ENCODE peak calls at places on chromosomes 13 and 19, in five cellular contexts. E is HCT116, R is HepG2, I is neural progenitor cell, B is K562. N is an unnamed sample.

GRCh38 chr19:12064266-12065099 is at the start of gene ZNF844:
- DNase-seq in E (no peak), R (peak), B (peak), I (peak), N (peak)

GRCh38 chr19:29501816-29502580 is 23.8 kb upstream of the VSTM2B start:
- DNase-seq in E (no peak), I (no peak), B (no peak), R (no peak), N (no peak)

GRCh38 chr13:39410089-39410901 is 192.7 kb downstream of the LHFPL6 start:
- DNase-seq in I (no peak), R (no peak), B (no peak), E (no peak), N (no peak)

GRCh38 chr19:1591421-1592022 is 1.1 kb downstream of the MBD3 start:
- DNase-seq in B (peak), E (no peak), I (peak), R (no peak), N (peak)

GRCh38 chr19:15532779-15533521 is 24.6 kb downstream of the CYP4F22 start:
- DNase-seq in R (no peak), I (no peak), E (peak), B (peak), N (no peak)

GRCh38 chr19:4229179-4229931 is at the start of gene EBI3:
- DNase-seq in B (peak), E (no peak), I (no peak), R (no peak), N (peak)

GRCh38 chr13:34757441-34757840 is 184.6 kb upstream of the NBEA start:
- DNase-seq in B (no peak), R (no peak), I (no peak), E (no peak), N (no peak)

GRCh38 chr19:51086153-51086850 is 3.6 kb upstream of the KLK14 start:
- DNase-seq in E (no peak), R (no peak), I (no peak), B (no peak), N (no peak)

GRCh38 chr13:95641961-95642621 is 2.4 kb downstream of the DZIP1 start:
- DNase-seq in I (peak), R (peak), E (no peak), B (no peak), N (peak)

GRCh38 chr19:1566392-1567115 is 1.6 kb downstream of the MEX3D start:
- DNase-seq in E (no peak), R (peak), I (peak), B (peak), N (peak)

GRCh38 chr13:73933795-73934194 is 200.4 kb downstream of the KLF12 start:
- DNase-seq in I (no peak), B (no peak), R (no peak), E (no peak), N (no peak)

GRCh38 chr13:108425056-108425455 is 155.5 kb downstream of the TNFSF13B start:
- DNase-seq in I (no peak), B (no peak), R (no peak), E (no peak), N (no peak)

GRCh38 chr13:20993661-20994440 is 67.5 kb downstream of the LATS2 start:
- DNase-seq in R (no peak), E (no peak), I (no peak), B (peak), N (no peak)

GRCh38 chr19:39737929-39738328 is at the start of gene CLC:
- DNase-seq in I (no peak), B (no peak), R (no peak), E (no peak), N (no peak)

GRCh38 chr19:17830567-17831418 is 9.5 kb upstream of the INSL3 start:
- DNase-seq in E (peak), B (peak), I (peak), R (no peak), N (peak)

GRCh38 chr13:50917572-50917971 is 8.0 kb downstream of the RNASEH2B start:
- DNase-seq in I (no peak), B (no peak), E (no peak), R (no peak), N (no peak)

GRCh38 chr13:88908896-88909535 is 1237.8 kb downstream of the SLITRK5 start:
- DNase-seq in E (no peak), R (no peak), B (no peak), I (peak), N (no peak)

GRCh38 chr13:105139380-105140285 is 1395.8 kb downstream of the EFNB2 start:
- DNase-seq in I (no peak), R (peak), B (no peak), E (peak), N (no peak)

GRCh38 chr19:3270908-3271307 is 46.4 kb downstream of the CELF5 start:
- DNase-seq in I (peak), R (peak), B (peak), E (peak), N (peak)

GRCh38 chr19:35641515-35642151 is at the start of gene ETV2:
- DNase-seq in E (no peak), B (peak), I (peak), R (no peak), N (no peak)
- H2AFZ ChIP-seq in E (no peak), B (peak), I (no peak), R (no peak), N (no peak)

GRCh38 chr13:27919299-27919933 is 384 bp upstream of the PDX1 start:
- DNase-seq in I (no peak), B (peak), E (peak), R (peak), N (no peak)
- TF ChIP-seq EZH2 in I (no peak), B (no peak), E (no peak), R (no peak), N (no peak)

DNA sequence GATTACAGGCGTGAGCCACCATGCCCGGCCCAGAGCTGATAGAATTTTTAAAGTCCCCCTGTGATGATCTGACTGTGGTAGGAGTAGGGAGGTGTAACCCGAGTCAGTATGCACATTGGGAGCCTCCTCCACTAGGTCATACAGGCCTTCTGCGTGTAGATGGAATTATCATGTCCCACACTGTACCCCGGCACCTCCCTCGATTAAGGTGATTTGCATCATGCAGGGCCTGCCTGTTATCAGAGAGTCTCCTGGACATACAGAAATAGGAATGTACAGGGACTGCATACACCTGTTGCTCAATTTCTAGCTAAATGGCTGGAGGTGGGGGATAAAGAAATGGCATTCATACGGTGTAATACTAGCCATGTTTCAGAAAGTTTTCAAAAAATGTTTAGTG is 922 bp upstream of the ERVK3-1 start:
- DNase-seq in I (no peak), B (peak), E (no peak), R (no peak), N (no peak)
- H3K4me3 ChIP-seq in I (peak), B (peak), E (no peak), R (no peak), N (no peak)

GRCh38 chr13:111270126-111270525 is 50.3 kb upstream of the TEX29 start:
- DNase-seq in E (no peak), B (no peak), R (no peak), I (no peak), N (no peak)
- H2AFZ ChIP-seq in E (no peak), B (no peak), R (no peak), I (no peak), N (no peak)

DNA sequence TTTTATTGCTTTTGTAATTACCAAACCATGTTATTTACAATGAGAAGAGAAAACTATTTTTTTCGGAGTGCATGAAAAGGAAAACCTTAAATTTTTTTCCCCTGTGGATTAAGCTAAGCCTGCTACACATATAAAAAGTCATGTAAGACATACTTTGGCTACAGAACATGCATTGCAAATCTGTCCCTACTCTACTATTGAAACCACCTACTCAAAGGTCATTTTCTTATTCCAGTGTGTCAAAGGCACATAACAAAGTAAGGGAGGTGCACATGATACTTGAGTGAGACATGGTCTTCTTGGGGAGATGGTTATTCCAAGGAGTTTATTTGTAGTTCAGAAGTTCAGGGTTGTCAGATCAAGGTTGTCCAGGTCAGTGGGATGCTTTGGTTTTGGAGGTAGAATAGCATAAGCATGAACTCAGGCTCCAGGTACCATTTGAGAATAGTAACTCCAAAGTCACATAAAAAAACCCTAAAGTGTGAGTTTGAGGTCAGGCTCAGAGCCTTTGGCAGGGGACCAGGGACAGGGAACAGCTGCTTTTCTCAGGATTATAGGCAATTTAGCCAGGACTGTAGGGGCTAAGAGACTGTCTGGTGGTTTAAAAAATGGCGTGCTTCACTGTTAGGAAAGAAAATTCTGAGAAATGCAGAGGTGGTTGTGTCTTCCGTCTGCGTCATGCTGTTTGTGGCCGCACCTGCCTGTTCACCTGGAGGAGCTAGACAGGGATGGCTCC is 15.4 kb downstream of the FARP1 start:
- DNase-seq in B (no peak), I (no peak), R (no peak), E (no peak), N (no peak)
- TF ChIP-seq EZH2 in B (no peak), I (no peak), R (no peak), E (no peak), N (no peak)

GRCh38 chr13:112203614-112204013 is 136.7 kb downstream of the SOX1 start:
- DNase-seq in B (no peak), I (no peak), E (no peak), R (no peak), N (no peak)
- H3K4me3 ChIP-seq in B (no peak), I (no peak), E (no peak), R (no peak), N (no peak)

DNA sequence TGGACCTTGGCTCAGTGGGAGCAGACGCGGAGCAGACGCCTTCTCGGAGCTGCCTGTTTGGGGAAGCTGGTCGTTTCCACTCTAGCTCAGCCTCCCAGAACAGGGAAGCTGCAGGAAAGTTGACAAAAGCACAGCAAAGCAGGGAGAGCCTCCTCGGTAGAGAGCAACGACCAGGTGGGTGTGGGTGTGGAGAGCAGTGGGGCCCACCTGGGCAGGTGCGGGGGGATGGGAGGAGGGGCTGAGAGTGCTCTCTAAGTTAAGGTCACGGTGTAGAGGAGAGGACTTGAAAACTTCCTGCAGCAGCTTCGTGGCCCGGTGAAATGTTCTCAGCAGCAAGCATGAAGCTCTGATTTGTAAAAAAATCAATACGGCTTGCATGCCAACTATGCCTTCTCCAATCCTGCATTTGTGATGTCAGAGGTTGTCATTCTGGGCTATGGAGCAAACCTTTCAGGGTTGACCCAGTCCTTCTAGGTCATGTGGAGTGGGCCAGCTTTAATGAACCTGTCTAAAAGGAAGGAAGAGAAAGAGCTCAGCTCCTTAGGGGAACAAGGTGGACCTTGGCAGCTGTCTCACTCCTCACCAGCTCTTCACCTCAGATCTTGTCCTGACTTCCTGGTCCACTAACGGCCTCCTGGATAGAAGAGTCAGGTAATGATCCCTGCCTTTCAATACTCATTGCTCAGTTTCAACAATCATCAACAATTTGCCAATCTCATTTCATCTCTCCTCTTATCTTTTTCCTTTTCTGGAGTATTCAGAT is 85.8 kb upstream of the UBL3 start:
- DNase-seq in E (no peak), I (no peak), R (no peak), B (no peak), N (no peak)
- H2AFZ ChIP-seq in E (no peak), I (peak), R (no peak), B (no peak), N (no peak)

DNA sequence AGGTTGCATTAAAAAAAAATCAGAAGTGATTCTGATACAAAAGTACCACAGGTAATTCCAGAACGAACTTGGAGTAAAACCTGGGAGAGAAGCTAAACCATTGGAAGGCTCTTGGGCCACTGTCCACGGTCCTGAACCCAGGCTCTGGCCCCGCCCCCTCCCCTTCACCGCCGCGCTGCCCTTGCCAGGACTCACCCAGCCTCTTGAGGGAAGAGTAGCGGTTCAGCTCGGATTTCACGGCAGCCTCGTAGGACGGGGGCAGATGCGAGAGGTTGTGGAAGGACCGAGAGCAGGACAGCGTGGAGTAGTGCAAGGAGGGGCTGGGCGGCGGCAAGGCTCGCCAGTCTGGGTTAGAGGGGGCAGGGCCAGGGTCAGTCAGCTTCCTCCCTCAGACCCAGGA is 5.7 kb downstream of the SHISA7 start:
- DNase-seq in B (peak), I (peak), R (peak), E (peak), N (peak)
- TF ChIP-seq EZH2 in B (no peak), I (no peak), R (no peak), E (no peak), N (no peak)

GRCh38 chr19:35938282-35939224 is 2.4 kb downstream of the LRFN3 start:
- DNase-seq in I (no peak), E (no peak), R (no peak), B (no peak), N (no peak)
- H3K4me3 ChIP-seq in I (peak), E (no peak), R (peak), B (no peak), N (no peak)

N was measured in hepatocyte.